ENCODE peak calls at places on chromosomes 5 and 9, in eight cellular contexts. Z is effector memory CD8-positive, alpha-beta T cell; S is stimulated activated CD8-positive, alpha-beta memory T cell treated with anti-CD3 and anti-CD28 coated beads, Interleukin-15, amount 100 ng/mL, for 4 hours; U is type B pancreatic cell; H is cerebellar cortex; X is COR-L47; C is stimulated activated CD4-positive, alpha-beta T cell treated with anti-CD3 and anti-CD28 coated beads, Interleukin-2, amount 100 ng/mL, for 24 hours; E is glomerular endothelial cell. N is an unnamed sample.

GRCh38 chr5:181223041-181223728 is at the start of gene TRIM41:
- DNase-seq in Z (peak; percentile 98), S (peak; percentile 96), U (peak; percentile 99), H (peak; percentile 99), X (no peak), C (peak; percentile 98), E (peak; percentile 70), N (peak; percentile 99)

GRCh38 chr5:80239680-80240367 is 16.0 kb downstream of the SERINC5 start:
- DNase-seq in Z (no peak), S (no peak), U (no peak), H (no peak), X (no peak), C (no peak), E (no peak), N (no peak)

GRCh38 chr5:172920447-172920849 is 38.8 kb upstream of the RPL26L1 start:
- DNase-seq in Z (no peak), S (no peak), U (no peak), H (no peak), X (no peak), C (no peak), E (no peak), N (no peak)

GRCh38 chr5:170111088-170111796 is 5.5 kb downstream of the FOXI1 start:
- DNase-seq in Z (no peak), S (no peak), U (peak; percentile 48), H (no peak), X (peak; percentile 30), C (no peak), E (no peak), N (peak; percentile 88)

GRCh38 chr5:26757941-26758340 is 280.4 kb downstream of the CDH9 start:
- DNase-seq in Z (no peak), S (no peak), U (no peak), H (no peak), X (no peak), C (no peak), E (no peak), N (no peak)

GRCh38 chr5:14216902-14217301 is 73.8 kb downstream of the TRIO start:
- DNase-seq in Z (no peak), S (no peak), U (no peak), H (no peak), X (no peak), C (no peak), E (no peak), N (no peak)

GRCh38 chr5:83522431-83522830 is 50.9 kb downstream of the VCAN start:
- DNase-seq in Z (no peak), S (no peak), U (no peak), H (no peak), X (no peak), C (no peak), E (no peak), N (no peak)

GRCh38 chr5:71621268-71621667 is 34.1 kb downstream of the MCCC2 start:
- DNase-seq in Z (no peak), S (no peak), U (no peak), H (no peak), X (no peak), C (no peak), E (no peak), N (no peak)

GRCh38 chr9:115261656-115262081 is 143.7 kb upstream of the TNC start:
- DNase-seq in Z (no peak), S (no peak), U (no peak), H (no peak), X (no peak), C (no peak), E (no peak), N (no peak)

GRCh38 chr9:125942111-125942510 is 194.9 kb downstream of the PBX3 start:
- DNase-seq in Z (no peak), S (no peak), U (no peak), H (no peak), X (no peak), C (no peak), E (no peak), N (no peak)

GRCh38 chr5:133226186-133226585 is 174.4 kb downstream of the HSPA4 start:
- DNase-seq in Z (no peak), S (no peak), U (peak; percentile 43), H (no peak), X (no peak), C (no peak), E (no peak), N (no peak)

GRCh38 chr5:142915840-142916424 is 145.8 kb downstream of the ARHGAP26 start:
- DNase-seq in Z (no peak), S (no peak), U (no peak), H (peak; percentile 35), X (peak; percentile 12), C (no peak), E (no peak), N (no peak)

GRCh38 chr5:174608631-174609097 is 115.7 kb upstream of the MSX2 start:
- DNase-seq in Z (no peak), S (no peak), U (no peak), H (peak; percentile 15), X (peak; percentile 59), C (no peak), E (no peak), N (no peak)

GRCh38 chr5:81819556-81820314 is 68.8 kb upstream of the SSBP2 start:
- DNase-seq in Z (no peak), S (no peak), U (no peak), H (no peak), X (peak; percentile 10), C (no peak), E (peak; percentile 9), N (no peak)

GRCh38 chr9:69279084-69279729 is 45.8 kb upstream of the ENTREP1 start:
- DNase-seq in Z (no peak), S (no peak), U (no peak), H (no peak), X (no peak), C (no peak), E (no peak), N (no peak)

GRCh38 chr5:34717426-34718327 is 61.5 kb downstream of the RAI14 start:
- DNase-seq in Z (no peak), S (no peak), U (no peak), H (peak; percentile 14), X (no peak), C (no peak), E (peak; percentile 97), N (no peak)

GRCh38 chr5:98774192-98775046 is 956 bp downstream of the RGMB start:
- DNase-seq in Z (peak; percentile 27), S (peak; percentile 32), U (peak; percentile 79), H (peak; percentile 54), X (peak; percentile 62), C (peak; percentile 58), E (no peak), N (no peak)

GRCh38 chr5:74266836-74267235 is 373.7 kb downstream of the ENC1 start:
- DNase-seq in Z (no peak), S (no peak), U (no peak), H (no peak), X (no peak), C (no peak), E (no peak), N (no peak)

GRCh38 chr9:135275926-135276289 is 188.4 kb downstream of the OLFM1 start:
- DNase-seq in Z (no peak), S (no peak), U (no peak), H (no peak), X (no peak), C (no peak), E (no peak), N (no peak)

GRCh38 chr5:92544567-92544966 is 1036.5 kb downstream of the NR2F1-AS1 start:
- DNase-seq in Z (no peak), S (no peak), U (no peak), H (no peak), X (no peak), C (no peak), E (no peak), N (no peak)

GRCh38 chr5:1317921-1318565 is 23.2 kb upstream of the TERT start:
- DNase-seq in Z (no peak), S (no peak), U (peak; percentile 49), H (no peak), X (no peak), C (no peak), E (no peak), N (no peak)

GRCh38 chr9:96441798-96442445 is 8.0 kb upstream of the HABP4 start:
- DNase-seq in Z (no peak), S (no peak), U (no peak), H (peak; percentile 36), X (peak; percentile 24), C (no peak), E (no peak), N (no peak)

GRCh38 chr9:11199335-11199734 is 586.5 kb upstream of the PTPRD start:
- DNase-seq in Z (no peak), S (no peak), U (no peak), H (no peak), X (peak; percentile 3), C (no peak), E (no peak), N (no peak)

GRCh38 chr5:121246971-121247370 is 604.7 kb upstream of the FTMT start:
- DNase-seq in Z (no peak), S (no peak), U (no peak), H (no peak), X (no peak), C (no peak), E (no peak), N (no peak)

GRCh38 chr5:107736608-107737007 is 65.9 kb upstream of the EFNA5 start:
- DNase-seq in Z (no peak), S (no peak), U (no peak), H (no peak), X (no peak), C (no peak), E (no peak), N (no peak)

GRCh38 chr5:69477170-69477569 is 15.4 kb upstream of the OCLN start:
- DNase-seq in Z (no peak), S (no peak), U (no peak), H (no peak), X (no peak), C (no peak), E (no peak), N (no peak)

GRCh38 chr5:33509036-33509435 is 68.3 kb downstream of the TARS1 start:
- DNase-seq in Z (no peak), S (no peak), U (no peak), H (no peak), X (no peak), C (no peak), E (no peak), N (no peak)

GRCh38 chr9:14027114-14027812 is 286.7 kb downstream of the NFIB start:
- DNase-seq in Z (no peak), S (no peak), U (no peak), H (no peak), X (peak; percentile 48), C (no peak), E (peak; percentile 72), N (no peak)

GRCh38 chr9:118455781-118456180 is 751.6 kb downstream of the TLR4 start:
- DNase-seq in Z (no peak), S (no peak), U (no peak), H (no peak), X (peak; percentile 13), C (no peak), E (no peak), N (no peak)

GRCh38 chr5:36724429-36725332 is 118.3 kb downstream of the SLC1A3 start:
- DNase-seq in Z (no peak), S (no peak), U (no peak), H (no peak), X (no peak), C (peak; percentile 26), E (no peak), N (no peak)

GRCh38 chr9:14797442-14797841 is 74.9 kb upstream of the CER1 start:
- DNase-seq in Z (no peak), S (no peak), U (no peak), H (no peak), X (no peak), C (no peak), E (no peak), N (no peak)

GRCh38 chr5:980941-981340 is 27.7 kb upstream of the NKD2 start:
- DNase-seq in Z (no peak), S (no peak), U (peak; percentile 66), H (no peak), X (no peak), C (no peak), E (no peak), N (no peak)

GRCh38 chr9:108039012-108039411 is 549.4 kb upstream of the KLF4 start:
- DNase-seq in Z (no peak), S (no peak), U (no peak), H (no peak), X (no peak), C (no peak), E (no peak), N (no peak)

GRCh38 chr9:34279431-34279830 is 49.6 kb downstream of the KIF24 start:
- DNase-seq in Z (no peak), S (no peak), U (no peak), H (no peak), X (no peak), C (no peak), E (peak; percentile 31), N (no peak)